ENCODE peak calls at places on chromosomes 2 and 18, in four cellular contexts. R is Caki2, Y is iris pigment epithelial cell, J is foreskin keratinocyte. B is an unnamed sample.

GRCh38 chr2:111116843-111117665 is 3.7 kb upstream of the BCL2L11 start:
- DNase-seq in J (peak; percentile 49), Y (peak; percentile 74), R (peak; percentile 83), B (peak; percentile 53)

GRCh38 chr18:25141796-25142365 is 210.1 kb downstream of the ZNF521 start:
- DNase-seq in Y (no peak), R (no peak), J (no peak), B (no peak)

GRCh38 chr2:240925576-240926515 is 19.7 kb downstream of the CROCC2 start:
- DNase-seq in R (no peak), J (no peak), Y (no peak), B (no peak)

GRCh38 chr18:25726278-25726677 is 364.1 kb downstream of the SS18 start:
- DNase-seq in Y (no peak), J (no peak), R (no peak), B (no peak)

GRCh38 chr2:74577448-74577847 is 22.9 kb downstream of the DOK1 start:
- DNase-seq in J (no peak), R (no peak), Y (no peak), B (no peak)

GRCh38 chr2:7648381-7648780 is 731.2 kb downstream of the RNF144A start:
- DNase-seq in J (no peak), Y (no peak), R (no peak), B (no peak)

GRCh38 chr2:211144078-211144477 is 587.7 kb downstream of the CPS1 start:
- DNase-seq in Y (peak; percentile 87), J (no peak), R (no peak), B (no peak)

GRCh38 chr2:75547345-75548035 is 13.2 kb downstream of the EVA1A start:
- DNase-seq in J (no peak), Y (peak; percentile 94), R (peak; percentile 94), B (peak; percentile 80)

GRCh38 chr18:55839350-55839749 is 251.4 kb upstream of the TCF4 start:
- DNase-seq in R (no peak), J (no peak), Y (peak; percentile 71), B (peak; percentile 80)